ENCODE peak calls at places on chromosomes 3 and 15, in nine cellular contexts. A is activated CD4-positive, alpha-beta T cell treated with anti-CD3 and anti-CD28 coated beads for 24 hours; E is activated T-cell treated with anti-CD3 and anti-CD28 coated beads for 24 hours; J is nephron progenitor cell; Z is T-cell; U is transverse colon; F is LoVo; I is EL; B is ACHN. V is an unnamed sample.

GRCh38 chr3:95725770-95726169 is 1088.6 kb upstream of the EPHA6 start:
- DNase-seq in U (no peak), J (no peak), B (no peak), A (no peak), F (no peak), E (no peak), I (no peak), Z (no peak), V (no peak)

GRCh38 chr3:58369876-58370275 is 37.2 kb downstream of the PXK start:
- DNase-seq in J (no peak), E (no peak), U (no peak), A (no peak), Z (no peak), F (no peak), B (no peak), I (no peak), V (no peak)

GRCh38 chr15:76058714-76059319 is 968 bp upstream of the TMEM266 start:
- DNase-seq in E (no peak), B (no peak), I (peak), Z (no peak), J (peak), F (no peak), A (peak), U (no peak), V (no peak)

GRCh38 chr3:135970500-135971116 is 5.1 kb downstream of the PPP2R3A start:
- DNase-seq in Z (no peak), B (no peak), U (no peak), I (peak), E (no peak), A (no peak), J (no peak), F (no peak), V (no peak)

GRCh38 chr15:61871926-61872522 is 188.2 kb downstream of the VPS13C start:
- DNase-seq in I (peak), J (no peak), A (no peak), E (no peak), B (peak), F (peak), Z (no peak), U (no peak), V (no peak)

GRCh38 chr15:65362491-65362890 is 15.3 kb downstream of the IGDCC3 start:
- DNase-seq in F (no peak), J (no peak), Z (no peak), B (no peak), A (no peak), U (no peak), I (no peak), E (no peak), V (no peak)

GRCh38 chr3:148957586-148957985 is 33.8 kb upstream of the GYG1 start:
- DNase-seq in B (peak), Z (no peak), J (no peak), A (no peak), E (no peak), I (peak), U (no peak), F (no peak), V (peak)

GRCh38 chr15:101514318-101514717 is 24.8 kb upstream of the PCSK6 start:
- DNase-seq in A (no peak), Z (no peak), F (no peak), J (no peak), I (no peak), U (no peak), E (no peak), B (no peak), V (no peak)

GRCh38 chr3:42014443-42014945 is 52.6 kb upstream of the ULK4 start:
- DNase-seq in J (no peak), E (no peak), A (no peak), U (peak), B (peak), I (peak), F (no peak), Z (no peak), V (no peak)

GRCh38 chr15:49045691-49046112 is 544 bp downstream of the SECISBP2L start:
- DNase-seq in Z (no peak), J (no peak), I (peak), F (peak), B (peak), U (no peak), E (peak), A (no peak), V (no peak)

GRCh38 chr3:99965681-99966408 is 148.2 kb downstream of the CMSS1 start:
- DNase-seq in E (no peak), U (no peak), A (no peak), B (no peak), Z (no peak), J (no peak), I (no peak), F (no peak), V (no peak)

GRCh38 chr15:90598053-90598577 is 68.4 kb downstream of the CRTC3 start:
- DNase-seq in F (peak), J (no peak), Z (no peak), U (peak), B (no peak), I (peak), E (no peak), A (no peak), V (no peak)

GRCh38 chr3:100634493-100635272 is 25.3 kb downstream of the ADGRG7 start:
- DNase-seq in Z (no peak), I (peak), U (peak), F (peak), B (peak), A (no peak), J (peak), E (no peak), V (no peak)

GRCh38 chr3:57793737-57794187 is 37.7 kb downstream of the SLMAP start:
- DNase-seq in U (no peak), B (no peak), I (peak), Z (no peak), F (no peak), A (no peak), J (no peak), E (no peak), V (no peak)

GRCh38 chr15:48406240-48406891 is 75.1 kb downstream of the DUT start:
- DNase-seq in U (no peak), J (no peak), Z (no peak), F (no peak), I (no peak), B (no peak), A (no peak), E (no peak), V (no peak)

GRCh38 chr15:66735909-66736305 is 33.9 kb downstream of the SMAD6 start:
- DNase-seq in F (no peak), B (no peak), J (no peak), Z (no peak), E (no peak), A (no peak), I (no peak), U (no peak), V (no peak)

GRCh38 chr3:196144383-196145105 is 62.7 kb upstream of the TFRC start:
- DNase-seq in E (no peak), Z (no peak), B (no peak), F (no peak), I (peak), U (no peak), J (no peak), A (no peak), V (no peak)

GRCh38 chr15:80611543-80612080 is 83.5 kb upstream of the ABHD17C start:
- DNase-seq in E (no peak), I (no peak), U (no peak), Z (no peak), J (peak), A (no peak), B (no peak), F (no peak), V (no peak)

GRCh38 chr15:51203797-51204196 is 109.1 kb upstream of the TNFAIP8L3 start:
- DNase-seq in U (no peak), Z (no peak), J (no peak), B (no peak), F (no peak), I (peak), E (no peak), A (no peak), V (no peak)

GRCh38 chr3:129689036-129689435 is 82.6 kb upstream of the PLXND1 start:
- DNase-seq in A (no peak), J (no peak), B (no peak), I (no peak), U (no peak), E (no peak), Z (no peak), F (no peak), V (no peak)

GRCh38 chr3:73508330-73508954 is 116.3 kb downstream of the PDZRN3 start:
- DNase-seq in I (peak), J (peak), E (no peak), Z (peak), F (peak), B (peak), U (peak), A (no peak), V (no peak)

V was measured in iPS DF 19.7.